ENCODE peak calls at places on chromosomes 7 and 10, in five cellular contexts. W, L, R, C and P are unnamed samples.

GRCh38 chr10:126474031-126474430 is 85.8 kb upstream of the ADAM12 start:
- DNase-seq in W (no peak), L (no peak), R (no peak), C (no peak), P (no peak)

GRCh38 chr10:127977368-127978009 is 70.6 kb downstream of the PTPRE start:
- DNase-seq in W (peak; percentile 80), L (peak; percentile 70), R (peak; percentile 88), C (peak; percentile 81), P (peak; percentile 10)

GRCh38 chr10:43868362-43868672 is 219.6 kb upstream of the ZNF32 start:
- DNase-seq in W (no peak), L (no peak), R (no peak), C (no peak), P (no peak)

GRCh38 chr10:3532644-3533043 is 252.4 kb downstream of the KLF6 start:
- DNase-seq in W (no peak), L (no peak), R (no peak), C (no peak), P (no peak)

GRCh38 chr10:65793738-65794425 is 1132.0 kb upstream of the LRRTM3 start:
- DNase-seq in W (peak; percentile 39), L (no peak), R (no peak), C (peak; percentile 57), P (no peak)

GRCh38 chr7:141649865-141650499 is 52.0 kb downstream of the DENND11 start:
- DNase-seq in W (peak; percentile 93), L (peak; percentile 68), R (peak; percentile 94), C (peak; percentile 78), P (peak; percentile 75)

GRCh38 chr10:118835682-118836326 is 81.0 kb upstream of the CACUL1 start:
- DNase-seq in W (no peak), L (no peak), R (no peak), C (peak; percentile 96), P (peak; percentile 29)

GRCh38 chr7:134388336-134389019 is 70.4 kb downstream of the AKR1B1 start:
- DNase-seq in W (no peak), L (no peak), R (no peak), C (no peak), P (no peak)

GRCh38 chr10:6721964-6722615 is 142.0 kb upstream of the PRKCQ start:
- DNase-seq in W (peak; percentile 97), L (no peak), R (peak; percentile 81), C (peak; percentile 88), P (peak; percentile 99)

GRCh38 chr10:29788113-29788512 is 153.3 kb upstream of the SVIL start:
- DNase-seq in W (no peak), L (no peak), R (no peak), C (no peak), P (no peak)

GRCh38 chr10:63866075-63866746 is 345.0 kb downstream of the REEP3 start:
- DNase-seq in W (peak; percentile 58), L (peak; percentile 25), R (peak; percentile 65), C (peak; percentile 25), P (peak; percentile 16)

GRCh38 chr10:125824736-125825135 is 1.4 kb downstream of the BCCIP start:
- DNase-seq in W (no peak), L (no peak), R (no peak), C (peak; percentile 20), P (peak; percentile 11)

GRCh38 chr10:788796-789748 is 99.6 kb upstream of the DIP2C start:
- DNase-seq in W (peak; percentile 49), L (peak; percentile 66), R (peak; percentile 74), C (peak; percentile 56), P (no peak)
- TF ChIP-seq CTCF in W (peak; percentile 53), L (peak; percentile 72), R (peak; percentile 86), C (peak; percentile 31), P (peak; percentile 60)

GRCh38 chr10:107163086-107163880 is 1.2 kb downstream of the SORCS1 start:
- DNase-seq in W (no peak), L (no peak), R (no peak), C (no peak), P (no peak)

GRCh38 chr10:107165007-107165406 is 501 bp upstream of the SORCS1 start:
- DNase-seq in W (no peak), L (no peak), R (no peak), C (no peak), P (no peak)

GRCh38 chr10:107166378-107166777 is 1.9 kb upstream of the SORCS1 start:
- DNase-seq in W (no peak), L (no peak), R (no peak), C (no peak), P (no peak)

GRCh38 chr10:107160866-107161265 is 3.6 kb downstream of the SORCS1 start:
- DNase-seq in W (no peak), L (no peak), R (no peak), C (no peak), P (no peak)

GRCh38 chr10:107163904-107164861 is at the start of gene SORCS1:
- DNase-seq in W (no peak), L (no peak), R (no peak), C (no peak), P (no peak)
- H3K4me3 ChIP-seq in W (no peak within 1 kb of the TSS), L (peak within 1 kb of the TSS; percentile 6), R (peak within 1 kb of the TSS; percentile 18), C (no peak within 1 kb of the TSS), P (no peak within 1 kb of the TSS)

DNA sequence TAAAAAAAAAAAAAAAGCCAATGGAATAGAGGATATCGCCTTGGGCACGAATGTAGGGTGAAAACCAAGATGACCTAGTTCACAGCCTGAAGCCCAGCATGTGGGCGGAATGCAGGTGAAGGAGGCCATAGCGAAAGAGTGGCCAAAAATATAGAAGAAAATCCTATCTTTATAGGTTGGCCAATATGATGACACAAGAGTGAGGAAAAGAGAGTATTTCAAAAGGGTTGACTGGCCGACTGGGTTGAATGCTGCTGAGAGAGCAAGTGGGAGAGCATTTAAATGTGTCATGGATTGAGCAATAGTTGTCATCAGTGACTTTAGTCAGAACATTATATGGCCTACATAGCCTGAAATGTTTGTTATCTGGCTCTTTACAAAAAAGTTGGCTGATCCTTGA is 17.2 kb upstream of the GLI3 start:
- DNase-seq in W (peak; percentile 72), L (no peak), R (no peak), C (peak; percentile 60), P (no peak)
- TF ChIP-seq CTCF in W (no peak), L (no peak), R (no peak), C (no peak), P (no peak)

GRCh38 chr7:2802504-2803341 is 41.4 kb downstream of the GNA12 start:
- DNase-seq in W (peak; percentile 81), L (no peak), R (peak; percentile 45), C (no peak), P (no peak)
- H3K4me3 ChIP-seq in W (peak overlapping the region; percentile 43), L (peak overlapping the region; percentile 14), R (no peak overlapping the region), C (no peak overlapping the region), P (peak overlapping the region; percentile 2)

DNA sequence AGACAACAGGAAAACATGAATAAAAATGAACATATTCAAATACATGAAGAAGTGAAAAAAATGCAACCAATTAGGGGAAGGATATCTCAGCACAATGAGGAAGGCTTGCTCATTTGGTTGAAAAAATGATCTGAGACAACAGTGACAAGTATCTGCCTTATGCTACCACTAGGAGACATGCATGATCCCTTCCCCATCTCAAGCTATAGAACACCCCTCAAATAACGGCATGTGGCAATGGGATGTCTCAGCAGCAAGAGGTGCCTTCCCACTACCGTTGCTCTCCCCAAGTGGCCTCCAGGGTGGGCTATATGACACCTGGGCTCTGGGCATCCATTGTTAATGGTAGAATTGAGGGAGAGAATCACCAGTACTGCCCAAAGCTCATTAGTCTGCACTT is 98.1 kb upstream of the RSU1 start:
- DNase-seq in W (no peak), L (no peak), R (no peak), C (no peak), P (no peak)
- TF ChIP-seq CTCF in W (no peak), L (no peak), R (peak; percentile 31), C (no peak), P (peak; percentile 13)

GRCh38 chr7:78007231-78007630 is 208.7 kb downstream of the PHTF2 start:
- DNase-seq in W (no peak), L (no peak), R (no peak), C (no peak), P (no peak)
- H3K4me3 ChIP-seq in W (no peak overlapping the region), L (no peak overlapping the region), R (no peak overlapping the region), C (no peak overlapping the region), P (no peak overlapping the region)

GRCh38 chr7:13179011-13179574 is 491.7 kb downstream of the ARL4A start:
- DNase-seq in W (peak; percentile 19), L (no peak), R (no peak), C (no peak), P (no peak)
- TF ChIP-seq CTCF in W (peak; percentile 4), L (no peak), R (peak; percentile 5), C (no peak), P (no peak)